ENCODE peak calls at places on chromosomes 5 and 9, in eight cellular contexts. Y is HFF-Myc, E is OCI-LY7, H is lower lobe of right lung, X is left ventricle myocardium inferior, F is hypothalamus, U is mucosa of gallbladder, V is aorta. L is an unnamed sample.

GRCh38 chr9:6549106-6549505 is 96.4 kb downstream of the GLDC start:
- DNase-seq in Y (no peak), E (no peak), H (no peak), X (no peak), F (no peak), U (no peak), V (no peak), L (no peak)

GRCh38 chr5:123047706-123048105 is 11.2 kb upstream of the PPIC start:
- DNase-seq in Y (no peak), E (no peak), H (no peak), X (no peak), F (no peak), U (no peak), V (no peak), L (no peak)

GRCh38 chr9:2343756-2344155 is 277.8 kb upstream of the VLDLR start:
- DNase-seq in Y (no peak), E (no peak), H (no peak), X (no peak), F (no peak), U (no peak), V (no peak), L (no peak)

GRCh38 chr9:87516222-87516930 is 18.7 kb downstream of the DAPK1 start:
- DNase-seq in Y (no peak), E (no peak), H (peak), X (peak), F (no peak), U (peak), V (peak), L (peak)

GRCh38 chr9:78745996-78746395 is 449.1 kb downstream of the PSAT1 start:
- DNase-seq in Y (no peak), E (no peak), H (no peak), X (no peak), F (no peak), U (no peak), V (no peak), L (no peak)

GRCh38 chr9:128414461-128414860 is 6.2 kb upstream of the CERCAM start:
- DNase-seq in Y (no peak), E (no peak), H (no peak), X (no peak), F (no peak), U (no peak), V (no peak), L (no peak)

GRCh38 chr9:131013771-131014676 is 5.0 kb downstream of the LAMC3 start:
- DNase-seq in Y (no peak), E (no peak), H (no peak), X (no peak), F (no peak), U (no peak), V (no peak), L (no peak)

GRCh38 chr9:127959841-127960409 is 20.9 kb downstream of the EEIG1 start:
- DNase-seq in Y (no peak), E (no peak), H (no peak), X (no peak), F (no peak), U (no peak), V (no peak), L (no peak)

GRCh38 chr5:37014321-37014720 is 137.8 kb downstream of the NIPBL start:
- DNase-seq in Y (no peak), E (no peak), H (no peak), X (no peak), F (no peak), U (no peak), V (no peak), L (no peak)

GRCh38 chr5:68330564-68330963 is 115.0 kb downstream of the PIK3R1 start:
- DNase-seq in Y (no peak), E (no peak), H (no peak), X (no peak), F (no peak), U (no peak), V (no peak), L (no peak)

GRCh38 chr5:89313044-89313443 is 430.1 kb upstream of the MEF2C start:
- DNase-seq in Y (peak), E (no peak), H (no peak), X (no peak), F (no peak), U (no peak), V (no peak), L (no peak)

GRCh38 chr5:179212870-179213269 is 132.4 kb downstream of the ADAMTS2 start:
- DNase-seq in Y (no peak), E (no peak), H (no peak), X (no peak), F (peak), U (no peak), V (no peak), L (no peak)

GRCh38 chr5:127536687-127537086 is 19.2 kb downstream of the PRRC1 start:
- DNase-seq in Y (no peak), E (peak), H (no peak), X (no peak), F (no peak), U (no peak), V (no peak), L (peak)

GRCh38 chr9:136764301-136764891 is at the start of gene LCN15:
- DNase-seq in Y (no peak), E (no peak), H (no peak), X (no peak), F (no peak), U (no peak), V (peak), L (no peak)

GRCh38 chr5:159975462-159976019 is 33.4 kb upstream of the TTC1 start:
- DNase-seq in Y (peak), E (no peak), H (no peak), X (no peak), F (no peak), U (no peak), V (no peak), L (peak)

GRCh38 chr9:79817469-79818004 is 245.8 kb downstream of the TLE4 start:
- DNase-seq in Y (no peak), E (no peak), H (no peak), X (no peak), F (no peak), U (no peak), V (no peak), L (no peak)

GRCh38 chr9:130971294-130971849 is 32.3 kb upstream of the FIBCD1 start:
- DNase-seq in Y (no peak), E (no peak), H (no peak), X (no peak), F (no peak), U (no peak), V (no peak), L (no peak)

GRCh38 chr9:98410185-98410697 is 154.8 kb upstream of the TBC1D2 start:
- DNase-seq in Y (peak), E (peak), H (no peak), X (peak), F (no peak), U (peak), V (no peak), L (peak)

GRCh38 chr5:78492650-78493049 is 132.2 kb downstream of the SCAMP1 start:
- DNase-seq in Y (no peak), E (no peak), H (no peak), X (no peak), F (no peak), U (no peak), V (no peak), L (no peak)

GRCh38 chr5:140106805-140107311 is 7.1 kb upstream of the PURA start:
- DNase-seq in Y (no peak), E (no peak), H (no peak), X (no peak), F (no peak), U (no peak), V (no peak), L (no peak)

GRCh38 chr5:68027519-68027918 is 188.0 kb upstream of the PIK3R1 start:
- DNase-seq in Y (peak), E (no peak), H (no peak), X (no peak), F (no peak), U (no peak), V (no peak), L (no peak)

GRCh38 chr9:6788175-6789016 is 30.6 kb downstream of the KDM4C start:
- DNase-seq in Y (peak), E (no peak), H (no peak), X (no peak), F (peak), U (peak), V (no peak), L (no peak)

GRCh38 chr9:131289301-131290038 is at the start of gene PLPP7:
- DNase-seq in Y (no peak), E (no peak), H (no peak), X (peak), F (peak), U (peak), V (peak), L (peak)

GRCh38 chr5:15807861-15808260 is 307.9 kb downstream of the FBXL7 start:
- DNase-seq in Y (no peak), E (no peak), H (no peak), X (peak), F (peak), U (no peak), V (no peak), L (no peak)

GRCh38 chr9:124038239-124038638 is 26.7 kb downstream of the LHX2 start:
- DNase-seq in Y (no peak), E (no peak), H (no peak), X (no peak), F (no peak), U (no peak), V (no peak), L (no peak)

GRCh38 chr5:53029608-53030007 is 40.5 kb downstream of the ITGA2 start:
- DNase-seq in Y (no peak), E (no peak), H (no peak), X (no peak), F (no peak), U (no peak), V (no peak), L (no peak)

GRCh38 chr9:28941856-28942255 is 1368.6 kb upstream of the C9orf72 start:
- DNase-seq in Y (no peak), E (no peak), H (no peak), X (no peak), F (no peak), U (no peak), V (no peak), L (no peak)

GRCh38 chr5:1823381-1824034 is 22.3 kb downstream of the NDUFS6 start:
- DNase-seq in Y (no peak), E (no peak), H (no peak), X (no peak), F (no peak), U (no peak), V (peak), L (no peak)

GRCh38 chr9:82313697-82314096 is 325.1 kb downstream of the SPATA31D1 start:
- DNase-seq in Y (no peak), E (no peak), H (no peak), X (no peak), F (no peak), U (no peak), V (no peak), L (no peak)

GRCh38 chr5:141604318-141604717 is 14.5 kb downstream of the DIAPH1 start:
- DNase-seq in Y (peak), E (peak), H (peak), X (no peak), F (no peak), U (peak), V (no peak), L (peak)

GRCh38 chr5:72246239-72246580 is 73.8 kb downstream of the MRPS27 start:
- DNase-seq in Y (no peak), E (peak), H (no peak), X (no peak), F (no peak), U (no peak), V (no peak), L (peak)

GRCh38 chr5:154262376-154262775 is 71.8 kb downstream of the GALNT10 start:
- DNase-seq in Y (no peak), E (no peak), H (no peak), X (no peak), F (no peak), U (no peak), V (no peak), L (no peak)

GRCh38 chr5:76714771-76715483 is 999 bp upstream of the F2R start:
- DNase-seq in Y (no peak), E (no peak), H (no peak), X (peak), F (no peak), U (no peak), V (no peak), L (no peak)

GRCh38 chr5:102090770-102091169 is 205.3 kb downstream of the SLCO4C1 start:
- DNase-seq in Y (no peak), E (peak), H (no peak), X (no peak), F (no peak), U (peak), V (no peak), L (peak)

GRCh38 chr5:83251849-83252248 is 174.5 kb downstream of the XRCC4 start:
- DNase-seq in Y (no peak), E (no peak), H (no peak), X (no peak), F (no peak), U (no peak), V (no peak), L (no peak)

L was measured in MV-4-11.